ENCODE peak calls at places on chromosomes 4 and X, in seven cellular contexts. One of them, this sample, is unnamed.
A peak's percentile ranks its signal among the peaks of the same experiment; 100 is the strongest.

GRCh38 chr4:94426783-94427182 is 25.0 kb upstream of the PDLIM5 start:
- DNase-seq in iris pigment epithelial cell: no peak
- DNase-seq in NCI-H2081: no peak
- DNase-seq in activated CD8-positive, alpha-beta memory T cell treated with anti-CD3 and anti-CD28 coated beads, Interleukin-2, amount 50 U/mL, for 4 hours: no peak
- DNase-seq in activated CD4-positive, CD25-positive, alpha-beta regulatory T cell: no peak
- DNase-seq in GM20000: no peak
- DNase-seq in cardiac muscle cell: no peak
- DNase-seq in this sample: no peak

GRCh38 chr4:1395941-1396805 is 10.1 kb downstream of the NKX1-1 start:
- DNase-seq in activated CD8-positive, alpha-beta memory T cell treated with anti-CD3 and anti-CD28 coated beads, Interleukin-2, amount 50 U/mL, for 4 hours: no peak
- DNase-seq in GM20000: no peak
- DNase-seq in iris pigment epithelial cell: no peak
- DNase-seq in NCI-H2081: no peak
- DNase-seq in activated CD4-positive, CD25-positive, alpha-beta regulatory T cell: no peak
- DNase-seq in cardiac muscle cell: no peak
- DNase-seq in this sample: no peak

GRCh38 chr4:10088135-10089010 is 28.2 kb downstream of the WDR1 start:
- DNase-seq in activated CD4-positive, CD25-positive, alpha-beta regulatory T cell: no peak
- DNase-seq in NCI-H2081: no peak
- DNase-seq in cardiac muscle cell: no peak
- DNase-seq in activated CD8-positive, alpha-beta memory T cell treated with anti-CD3 and anti-CD28 coated beads, Interleukin-2, amount 50 U/mL, for 4 hours: no peak
- DNase-seq in iris pigment epithelial cell: no peak
- DNase-seq in GM20000: no peak
- DNase-seq in this sample: no peak

GRCh38 chr4:89123418-89123817 is 12.1 kb downstream of the TIGD2 start:
- DNase-seq in activated CD8-positive, alpha-beta memory T cell treated with anti-CD3 and anti-CD28 coated beads, Interleukin-2, amount 50 U/mL, for 4 hours: no peak
- DNase-seq in cardiac muscle cell: no peak
- DNase-seq in iris pigment epithelial cell: peak; percentile 87
- DNase-seq in NCI-H2081: no peak
- DNase-seq in GM20000: no peak
- DNase-seq in activated CD4-positive, CD25-positive, alpha-beta regulatory T cell: no peak
- DNase-seq in this sample: no peak

GRCh38 chrX:50536955-50537354 is 66.3 kb upstream of the DGKK start:
- DNase-seq in activated CD4-positive, CD25-positive, alpha-beta regulatory T cell: no peak
- DNase-seq in GM20000: no peak
- DNase-seq in NCI-H2081: no peak
- DNase-seq in cardiac muscle cell: no peak
- DNase-seq in activated CD8-positive, alpha-beta memory T cell treated with anti-CD3 and anti-CD28 coated beads, Interleukin-2, amount 50 U/mL, for 4 hours: no peak
- DNase-seq in iris pigment epithelial cell: no peak
- DNase-seq in this sample: no peak

GRCh38 chr4:70326052-70326451 is 8.7 kb upstream of the CABS1 start:
- DNase-seq in activated CD8-positive, alpha-beta memory T cell treated with anti-CD3 and anti-CD28 coated beads, Interleukin-2, amount 50 U/mL, for 4 hours: no peak
- DNase-seq in NCI-H2081: no peak
- DNase-seq in iris pigment epithelial cell: no peak
- DNase-seq in GM20000: no peak
- DNase-seq in activated CD4-positive, CD25-positive, alpha-beta regulatory T cell: no peak
- DNase-seq in cardiac muscle cell: no peak
- DNase-seq in this sample: no peak

GRCh38 chrX:129235903-129236302 is 287.4 kb downstream of the SMARCA1 start:
- DNase-seq in activated CD8-positive, alpha-beta memory T cell treated with anti-CD3 and anti-CD28 coated beads, Interleukin-2, amount 50 U/mL, for 4 hours: no peak
- DNase-seq in NCI-H2081: no peak
- DNase-seq in iris pigment epithelial cell: no peak
- DNase-seq in activated CD4-positive, CD25-positive, alpha-beta regulatory T cell: no peak
- DNase-seq in cardiac muscle cell: no peak
- DNase-seq in GM20000: no peak
- DNase-seq in this sample: no peak

GRCh38 chr4:36402008-36402758 is 120.8 kb downstream of the DTHD1 start:
- DNase-seq in GM20000: no peak
- DNase-seq in iris pigment epithelial cell: no peak
- DNase-seq in activated CD8-positive, alpha-beta memory T cell treated with anti-CD3 and anti-CD28 coated beads, Interleukin-2, amount 50 U/mL, for 4 hours: no peak
- DNase-seq in NCI-H2081: no peak
- DNase-seq in cardiac muscle cell: no peak
- DNase-seq in activated CD4-positive, CD25-positive, alpha-beta regulatory T cell: no peak
- DNase-seq in this sample: no peak

GRCh38 chrX:57211906-57212305 is 74.6 kb upstream of the FAAH2 start:
- DNase-seq in NCI-H2081: no peak
- DNase-seq in activated CD4-positive, CD25-positive, alpha-beta regulatory T cell: no peak
- DNase-seq in cardiac muscle cell: no peak
- DNase-seq in GM20000: no peak
- DNase-seq in iris pigment epithelial cell: no peak
- DNase-seq in activated CD8-positive, alpha-beta memory T cell treated with anti-CD3 and anti-CD28 coated beads, Interleukin-2, amount 50 U/mL, for 4 hours: no peak
- DNase-seq in this sample: no peak

This sample was measured in head of caudate nucleus.